ENCODE peak calls at places on chromosome 11, in nine cellular contexts. O is mesendoderm, Q is AG04450, Y is tibial artery, P is fibroblast of lung, Z is astrocyte, T is dorsolateral prefrontal cortex, K is HL-60, H is IMR-90. W is an unnamed sample.

GRCh38 chr11:71774603-71775222 is 58.3 kb upstream of the DEFB108B start:
- DNase-seq in K (no peak), H (no peak), P (no peak), O (no peak), Z (no peak), T (no peak), Q (no peak), Y (no peak), W (no peak)

GRCh38 chr11:12914401-12914912 is 94.7 kb upstream of the RASSF10 start:
- DNase-seq in P (peak), Y (peak), Q (no peak), H (peak), Z (peak), K (no peak), T (peak), O (peak), W (peak)

GRCh38 chr11:80733776-80734175 is 1292.9 kb upstream of the TENM4 start:
- DNase-seq in H (no peak), Q (no peak), K (no peak), Z (no peak), P (no peak), Y (no peak), T (no peak), O (no peak), W (no peak)

GRCh38 chr11:128399186-128399585 is 188.2 kb downstream of the ETS1 start:
- DNase-seq in T (no peak), K (no peak), Y (no peak), O (peak), Q (no peak), P (peak), H (peak), Z (peak), W (no peak)

GRCh38 chr11:112392860-112393259 is 132.2 kb upstream of the PLET1 start:
- DNase-seq in Z (no peak), O (no peak), P (no peak), T (no peak), H (no peak), K (no peak), Q (no peak), Y (no peak), W (no peak)

GRCh38 chr11:115555336-115556090 is 51.3 kb upstream of the CADM1 start:
- DNase-seq in P (peak), K (no peak), Q (no peak), Y (no peak), Z (peak), H (no peak), T (no peak), O (no peak), W (no peak)

GRCh38 chr11:17392872-17393271 is 4.4 kb upstream of the KCNJ11 start:
- DNase-seq in P (no peak), Y (no peak), Q (no peak), H (no peak), K (no peak), T (no peak), O (no peak), Z (no peak), W (no peak)

GRCh38 chr11:111416231-111416960 is 37.3 kb upstream of the POU2AF1 start:
- DNase-seq in Z (no peak), K (no peak), T (no peak), Q (no peak), P (no peak), H (no peak), Y (no peak), O (no peak), W (no peak)

GRCh38 chr11:61698173-61698965 is 18.2 kb downstream of the DAGLA start:
- DNase-seq in K (no peak), H (no peak), T (no peak), Y (no peak), P (no peak), Z (no peak), Q (no peak), O (no peak), W (no peak)

GRCh38 chr11:2687782-2688191 is 12.0 kb downstream of the KCNQ1OT1 start:
- DNase-seq in H (no peak), O (peak), K (no peak), T (no peak), Y (peak), Z (no peak), P (no peak), Q (no peak), W (no peak)

GRCh38 chr11:65121447-65121864 is 478 bp downstream of the FAU start:
- DNase-seq in Q (no peak), H (no peak), P (no peak), Y (peak), K (no peak), T (no peak), Z (no peak), O (peak), W (no peak)

GRCh38 chr11:134398079-134398444 is 14.0 kb downstream of the B3GAT1 start:
- DNase-seq in P (no peak), T (peak), H (no peak), Y (no peak), Q (no peak), K (no peak), Z (no peak), O (no peak), W (peak)

GRCh38 chr11:134399293-134399654 is 12.8 kb downstream of the B3GAT1 start:
- DNase-seq in Z (no peak), P (no peak), Y (no peak), O (no peak), T (no peak), H (no peak), K (no peak), Q (no peak), W (no peak)

GRCh38 chr11:134398644-134399292 is 13.3 kb downstream of the B3GAT1 start:
- DNase-seq in P (no peak), O (no peak), H (no peak), Q (no peak), Z (no peak), Y (no peak), T (no peak), K (no peak), W (peak)

GRCh38 chr11:134395002-134395401 is 17.0 kb downstream of the B3GAT1 start:
- DNase-seq in P (no peak), T (no peak), Z (no peak), H (no peak), O (no peak), Y (no peak), Q (no peak), K (no peak), W (no peak)

GRCh38 chr11:134397304-134398078 is 14.6 kb downstream of the B3GAT1 start:
- DNase-seq in O (no peak), H (no peak), Q (no peak), Z (no peak), T (no peak), Y (no peak), P (no peak), K (no peak), W (no peak)
- H3K27ac ChIP-seq in O (no peak), H (no peak), Q (no peak), Z (no peak), T (peak), Y (no peak), P (no peak), K (no peak), W (peak)

GRCh38 chr11:9150501-9150900 is 59.1 kb upstream of the SCUBE2 start:
- DNase-seq in Y (no peak), P (peak), Z (peak), K (no peak), T (no peak), H (peak), Q (peak), O (no peak), W (no peak)
- H3K27ac ChIP-seq in Y (no peak), P (peak), Z (peak), K (no peak), T (no peak), H (peak), Q (peak), O (no peak), W (no peak)

DNA sequence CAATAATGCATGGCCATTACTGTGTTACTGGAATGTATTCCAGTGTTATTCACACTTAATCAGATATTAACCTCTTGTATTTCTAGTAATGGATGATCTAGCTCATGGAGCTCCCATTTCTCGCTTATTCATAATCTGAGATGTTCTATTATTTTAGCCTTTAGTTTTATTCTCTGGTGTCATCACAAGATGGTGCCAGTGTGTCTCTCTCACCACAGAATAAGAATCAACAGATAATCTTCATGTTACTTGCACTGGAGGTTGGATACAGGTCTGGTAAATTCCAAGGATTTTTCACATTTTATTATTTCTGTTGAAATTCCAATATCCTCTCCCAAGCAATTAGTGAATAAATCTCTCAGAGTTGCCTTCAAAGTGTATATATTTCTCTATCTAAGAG is 74.6 kb downstream of the CASP12 start:
- DNase-seq in Y (no peak), H (no peak), O (peak), Z (no peak), K (no peak), P (no peak), Q (no peak), T (no peak), W (no peak)
- H3K27ac ChIP-seq in Y (no peak), H (no peak), O (no peak), Z (no peak), K (no peak), P (no peak), Q (no peak), T (no peak), W (no peak)

GRCh38 chr11:47904808-47905207 is 56.7 kb upstream of the NUP160 start:
- DNase-seq in H (no peak), Y (no peak), Q (no peak), Z (no peak), O (no peak), T (no peak), K (no peak), P (no peak), W (no peak)

GRCh38 chr11:47907499-47907898 is 59.3 kb upstream of the NUP160 start:
- DNase-seq in Y (no peak), Z (peak), Q (no peak), T (no peak), K (no peak), P (peak), O (no peak), H (peak), W (no peak)

GRCh38 chr11:47905358-47906059 is 57.4 kb upstream of the NUP160 start:
- DNase-seq in K (no peak), H (peak), Z (peak), T (no peak), P (peak), Q (no peak), Y (no peak), O (no peak), W (no peak)

GRCh38 chr11:47904048-47904447 is 55.9 kb upstream of the NUP160 start:
- DNase-seq in Q (no peak), Z (no peak), T (no peak), K (no peak), P (no peak), Y (no peak), H (peak), O (no peak), W (no peak)

GRCh38 chr11:47906066-47906465 is 57.9 kb upstream of the NUP160 start:
- DNase-seq in O (no peak), H (no peak), T (no peak), Y (no peak), P (no peak), Z (no peak), Q (no peak), K (no peak), W (no peak)
- H3K27ac ChIP-seq in O (no peak), H (no peak), T (no peak), Y (no peak), P (no peak), Z (peak), Q (peak), K (peak), W (no peak)

DNA sequence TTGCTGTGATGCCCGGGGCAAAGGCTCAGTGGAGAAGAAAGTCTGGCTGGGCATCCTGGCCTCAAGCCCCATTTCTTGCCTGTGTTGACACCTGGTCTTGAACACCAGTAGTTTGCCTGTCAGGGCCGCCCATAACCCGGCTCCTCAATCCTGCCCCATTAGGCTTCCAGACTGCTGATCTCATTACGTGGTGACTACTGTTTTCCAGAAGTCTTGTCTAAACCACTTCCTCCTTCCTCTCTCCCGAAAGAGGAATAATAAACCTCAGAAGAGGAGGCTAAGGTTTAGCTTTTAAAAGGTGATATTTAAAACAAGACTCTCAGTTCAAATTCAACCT is 97.7 kb downstream of the CD44 start:
- DNase-seq in Y (no peak), P (peak), Z (peak), Q (no peak), H (peak), T (no peak), K (no peak), O (no peak), W (no peak)
- H3K27ac ChIP-seq in Y (no peak), P (no peak), Z (peak), Q (no peak), H (no peak), T (no peak), K (no peak), O (no peak), W (no peak)

GRCh38 chr11:122642472-122642922 is 13.0 kb upstream of the UBASH3B start:
- DNase-seq in T (no peak), Y (no peak), H (peak), O (peak), Z (peak), P (peak), K (no peak), Q (no peak), W (no peak)

GRCh38 chr11:122645847-122646246 is 9.7 kb upstream of the UBASH3B start:
- DNase-seq in K (no peak), T (no peak), Y (no peak), Q (no peak), H (peak), P (peak), Z (peak), O (no peak), W (no peak)

GRCh38 chr11:122646549-122647340 is 8.8 kb upstream of the UBASH3B start:
- DNase-seq in H (peak), Y (no peak), O (no peak), Q (no peak), Z (peak), K (no peak), T (no peak), P (peak), W (no peak)

GRCh38 chr11:122647728-122648127 is 7.8 kb upstream of the UBASH3B start:
- DNase-seq in O (no peak), T (no peak), Z (no peak), P (no peak), Q (no peak), Y (no peak), K (no peak), H (no peak), W (no peak)

GRCh38 chr11:122642971-122643370 is 12.6 kb upstream of the UBASH3B start:
- DNase-seq in T (no peak), Y (no peak), O (no peak), Z (peak), K (no peak), H (peak), Q (no peak), P (peak), W (no peak)
- H3K27ac ChIP-seq in T (no peak), Y (peak), O (no peak), Z (peak), K (no peak), H (peak), Q (peak), P (peak), W (no peak)

GRCh38 chr11:8720868-8721739 is 38.5 kb downstream of the RPL27A start:
- DNase-seq in H (no peak), Y (no peak), K (no peak), Z (no peak), Q (no peak), P (no peak), O (peak), T (no peak), W (no peak)
- H3K27ac ChIP-seq in H (peak), Y (peak), K (no peak), Z (peak), Q (peak), P (peak), O (peak), T (peak), W (no peak)

DNA sequence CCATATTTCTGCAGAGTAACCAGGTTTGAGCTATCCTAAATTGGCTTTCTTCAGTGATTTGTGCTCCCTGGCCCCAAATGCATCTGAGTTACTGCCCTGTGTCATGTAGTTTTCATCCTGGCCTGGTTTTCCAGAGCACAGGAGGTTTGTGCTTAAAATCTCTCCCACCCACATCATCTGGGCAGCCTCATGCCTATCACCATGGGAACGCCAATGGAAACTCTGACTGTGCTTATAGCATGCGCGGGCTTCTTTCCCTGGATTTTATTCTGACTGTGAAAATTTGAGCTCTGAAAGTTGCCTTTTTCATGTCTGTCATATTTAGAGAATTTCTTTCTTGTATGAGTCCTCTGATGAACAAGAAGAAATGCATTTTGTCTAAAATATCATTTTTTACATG is 55.3 kb downstream of the IRAG1 start:
- DNase-seq in T (no peak), Q (no peak), K (no peak), H (no peak), P (peak), O (peak), Z (peak), Y (peak), W (peak)
- H3K27ac ChIP-seq in T (peak), Q (no peak), K (no peak), H (no peak), P (no peak), O (no peak), Z (no peak), Y (peak), W (peak)

GRCh38 chr11:44842219-44842618 is 108.5 kb downstream of the TP53I11 start:
- DNase-seq in Q (peak), H (peak), T (no peak), K (no peak), P (peak), Y (no peak), O (no peak), Z (peak), W (no peak)
- H3K27ac ChIP-seq in Q (peak), H (peak), T (no peak), K (no peak), P (peak), Y (no peak), O (no peak), Z (peak), W (no peak)

GRCh38 chr11:35204614-35205013 is 65.6 kb downstream of the CD44 start:
- DNase-seq in Q (no peak), P (no peak), H (no peak), Z (no peak), Y (no peak), O (no peak), T (no peak), K (no peak), W (no peak)
- H3K27ac ChIP-seq in Q (no peak), P (no peak), H (no peak), Z (no peak), Y (no peak), O (no peak), T (no peak), K (no peak), W (no peak)

W was measured in caudate nucleus.